ENCODE peak calls at places on chromosomes 16 and 17, in seven cellular contexts. One of them, this sample, is unnamed.

GRCh38 chr17:82418001-82418986 is at the start of the genes HEXD and OGFOD3:
- DNase-seq in heart left ventricle: peak; percentile 91
- DNase-seq in SK-N-SH: peak; percentile 100
- DNase-seq in heart right ventricle: peak; percentile 85
- DNase-seq in cardiac muscle cell: peak; percentile 92
- DNase-seq in mucosa of descending colon: peak; percentile 88
- DNase-seq in body of pancreas: peak; percentile 86
- DNase-seq in this sample: peak; percentile 81

GRCh38 chr16:30997000-30997886 is 12.2 kb downstream of the HSD3B7 start:
- DNase-seq in SK-N-SH: peak; percentile 97
- DNase-seq in cardiac muscle cell: peak; percentile 68
- DNase-seq in heart left ventricle: peak; percentile 92
- DNase-seq in mucosa of descending colon: peak; percentile 89
- DNase-seq in body of pancreas: peak; percentile 79
- DNase-seq in heart right ventricle: peak; percentile 90
- DNase-seq in this sample: peak; percentile 96

GRCh38 chr17:54992797-54993639 is 24.5 kb downstream of the STXBP4 start:
- DNase-seq in body of pancreas: no peak
- DNase-seq in SK-N-SH: peak; percentile 59
- DNase-seq in cardiac muscle cell: peak; percentile 69
- DNase-seq in mucosa of descending colon: peak; percentile 15
- DNase-seq in heart right ventricle: no peak
- DNase-seq in heart left ventricle: no peak
- DNase-seq in this sample: no peak

GRCh38 chr16:87068751-87069150 is 248.4 kb downstream of the C16orf95 start:
- DNase-seq in heart left ventricle: no peak
- DNase-seq in heart right ventricle: no peak
- DNase-seq in SK-N-SH: no peak
- DNase-seq in mucosa of descending colon: no peak
- DNase-seq in cardiac muscle cell: no peak
- DNase-seq in body of pancreas: no peak
- DNase-seq in this sample: no peak

GRCh38 chr16:53211253-53211652 is 156.5 kb downstream of the CHD9 start:
- DNase-seq in SK-N-SH: no peak
- DNase-seq in heart right ventricle: no peak
- DNase-seq in cardiac muscle cell: no peak
- DNase-seq in heart left ventricle: no peak
- DNase-seq in body of pancreas: no peak
- DNase-seq in mucosa of descending colon: no peak
- DNase-seq in this sample: no peak

GRCh38 chr16:19853973-19854876 is 30.4 kb downstream of the GPRC5B start:
- DNase-seq in SK-N-SH: no peak
- DNase-seq in body of pancreas: no peak
- DNase-seq in cardiac muscle cell: no peak
- DNase-seq in heart right ventricle: no peak
- DNase-seq in heart left ventricle: no peak
- DNase-seq in mucosa of descending colon: no peak
- DNase-seq in this sample: no peak

GRCh38 chr17:55154101-55154500 is 110.7 kb upstream of the HLF start:
- DNase-seq in mucosa of descending colon: no peak
- DNase-seq in body of pancreas: no peak
- DNase-seq in heart right ventricle: no peak
- DNase-seq in heart left ventricle: no peak
- DNase-seq in SK-N-SH: no peak
- DNase-seq in cardiac muscle cell: no peak
- DNase-seq in this sample: no peak

GRCh38 chr17:59825533-59826316 is 67.0 kb downstream of the TUBD1 start:
- DNase-seq in SK-N-SH: no peak
- DNase-seq in mucosa of descending colon: no peak
- DNase-seq in heart right ventricle: no peak
- DNase-seq in cardiac muscle cell: no peak
- DNase-seq in body of pancreas: no peak
- DNase-seq in heart left ventricle: no peak
- DNase-seq in this sample: no peak

GRCh38 chr17:69287168-69287567 is 39.8 kb downstream of the ABCA5 start:
- DNase-seq in cardiac muscle cell: no peak
- DNase-seq in mucosa of descending colon: no peak
- DNase-seq in SK-N-SH: no peak
- DNase-seq in body of pancreas: no peak
- DNase-seq in heart left ventricle: no peak
- DNase-seq in heart right ventricle: no peak
- DNase-seq in this sample: no peak

GRCh38 chr16:10123141-10123540 is 59.1 kb downstream of the GRIN2A start:
- DNase-seq in heart left ventricle: no peak
- DNase-seq in body of pancreas: no peak
- DNase-seq in cardiac muscle cell: no peak
- DNase-seq in heart right ventricle: no peak
- DNase-seq in SK-N-SH: no peak
- DNase-seq in mucosa of descending colon: peak; percentile 5
- DNase-seq in this sample: no peak

GRCh38 chr17:7262192-7263070 is at the start of gene CLDN7:
- DNase-seq in cardiac muscle cell: no peak
- DNase-seq in body of pancreas: peak; percentile 97
- DNase-seq in mucosa of descending colon: peak; percentile 94
- DNase-seq in heart left ventricle: no peak
- DNase-seq in heart right ventricle: no peak
- DNase-seq in SK-N-SH: peak; percentile 42
- DNase-seq in this sample: peak; percentile 89

GRCh38 chr17:40903129-40903847 is 18.2 kb upstream of the KRT20 start:
- DNase-seq in mucosa of descending colon: peak; percentile 79
- DNase-seq in heart right ventricle: no peak
- DNase-seq in body of pancreas: no peak
- DNase-seq in cardiac muscle cell: no peak
- DNase-seq in heart left ventricle: no peak
- DNase-seq in SK-N-SH: no peak
- DNase-seq in this sample: no peak

GRCh38 chr17:27782791-27783206 is 17.5 kb downstream of the NOS2 start:
- DNase-seq in SK-N-SH: peak; percentile 52
- DNase-seq in cardiac muscle cell: no peak
- DNase-seq in heart right ventricle: peak; percentile 36
- DNase-seq in mucosa of descending colon: no peak
- DNase-seq in heart left ventricle: no peak
- DNase-seq in body of pancreas: no peak
- DNase-seq in this sample: peak; percentile 61

GRCh38 chr17:32485261-32485955 is 1.4 kb upstream of the CDK5R1 start:
- DNase-seq in SK-N-SH: no peak
- DNase-seq in mucosa of descending colon: no peak
- DNase-seq in heart left ventricle: no peak
- DNase-seq in body of pancreas: no peak
- DNase-seq in cardiac muscle cell: no peak
- DNase-seq in heart right ventricle: no peak
- DNase-seq in this sample: no peak

GRCh38 chr17:73387746-73388577 is 76.2 kb upstream of the CDC42EP4 start:
- DNase-seq in heart right ventricle: no peak
- DNase-seq in body of pancreas: no peak
- DNase-seq in cardiac muscle cell: no peak
- DNase-seq in heart left ventricle: no peak
- DNase-seq in SK-N-SH: no peak
- DNase-seq in mucosa of descending colon: no peak
- DNase-seq in this sample: peak; percentile 65

GRCh38 chr16:66374176-66374575 is 7.7 kb downstream of the CDH5 start:
- DNase-seq in SK-N-SH: no peak
- DNase-seq in heart right ventricle: no peak
- DNase-seq in body of pancreas: no peak
- DNase-seq in mucosa of descending colon: no peak
- DNase-seq in heart left ventricle: no peak
- DNase-seq in cardiac muscle cell: peak; percentile 3
- DNase-seq in this sample: peak; percentile 20

GRCh38 chr16:12681653-12682052 is 122.0 kb downstream of the CPPED1 start:
- DNase-seq in heart left ventricle: no peak
- DNase-seq in mucosa of descending colon: no peak
- DNase-seq in body of pancreas: no peak
- DNase-seq in cardiac muscle cell: no peak
- DNase-seq in heart right ventricle: peak; percentile 16
- DNase-seq in SK-N-SH: no peak
- DNase-seq in this sample: no peak

GRCh38 chr17:50593321-50593720 is 32.8 kb downstream of the CACNA1G start:
- DNase-seq in body of pancreas: peak; percentile 94
- DNase-seq in cardiac muscle cell: peak; percentile 98
- DNase-seq in heart right ventricle: peak; percentile 59
- DNase-seq in SK-N-SH: peak; percentile 97
- DNase-seq in heart left ventricle: no peak
- DNase-seq in mucosa of descending colon: no peak
- DNase-seq in this sample: peak; percentile 83

GRCh38 chr16:52050418-52050817 is 496.5 kb downstream of the TOX3 start:
- DNase-seq in cardiac muscle cell: no peak
- DNase-seq in body of pancreas: no peak
- DNase-seq in mucosa of descending colon: no peak
- DNase-seq in heart left ventricle: no peak
- DNase-seq in SK-N-SH: no peak
- DNase-seq in heart right ventricle: no peak
- DNase-seq in this sample: no peak

DNA sequence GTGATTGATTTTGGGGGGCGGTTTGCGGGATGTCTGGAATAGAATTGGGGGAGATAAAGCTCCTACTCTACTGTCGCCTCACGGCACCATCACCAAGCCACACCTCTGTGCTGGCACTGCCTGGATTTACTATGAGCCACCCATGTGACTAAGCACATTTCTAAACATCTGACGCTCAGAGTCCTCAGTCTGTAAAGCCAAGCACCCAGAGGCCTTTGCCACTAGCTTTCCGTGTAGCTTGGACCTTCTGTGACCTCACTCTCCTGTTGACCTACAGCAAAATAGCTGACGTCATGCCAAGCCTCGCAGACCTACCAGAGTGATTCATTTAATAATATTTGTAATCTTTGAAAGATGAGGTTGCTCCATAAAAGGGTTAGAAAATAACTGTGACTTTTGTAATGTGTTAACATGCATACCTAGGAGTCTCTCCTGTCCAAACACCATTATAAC is 38.5 kb upstream of the MYOCD start:
- DNase-seq in body of pancreas: peak; percentile 16
- DNase-seq in heart left ventricle: no peak
- DNase-seq in heart right ventricle: no peak
- DNase-seq in SK-N-SH: no peak
- DNase-seq in cardiac muscle cell: no peak
- DNase-seq in mucosa of descending colon: no peak
- DNase-seq in this sample: no peak
- H3K4me1 ChIP-seq in body of pancreas: no peaks in the 10 kb centered on the region
- H3K4me1 ChIP-seq in heart left ventricle: peaks cover 12% of the 10 kb centered on the region
- H3K4me1 ChIP-seq in heart right ventricle: peaks cover 17% of the 10 kb centered on the region
- H3K4me1 ChIP-seq in SK-N-SH: no peaks in the 10 kb centered on the region
- H3K4me1 ChIP-seq in cardiac muscle cell: peaks cover 63% of the 10 kb centered on the region
- H3K4me1 ChIP-seq in mucosa of descending colon: no peaks in the 10 kb centered on the region
- H3K4me1 ChIP-seq in this sample: no peaks in the 10 kb centered on the region

GRCh38 chr16:69463876-69464275 is 39.5 kb downstream of the CYB5B start:
- DNase-seq in cardiac muscle cell: no peak
- DNase-seq in heart right ventricle: no peak
- DNase-seq in heart left ventricle: no peak
- DNase-seq in mucosa of descending colon: no peak
- DNase-seq in SK-N-SH: no peak
- DNase-seq in body of pancreas: no peak
- DNase-seq in this sample: no peak
- H3K4me1 ChIP-seq in cardiac muscle cell: no peaks in the 10 kb centered on the region
- H3K4me1 ChIP-seq in heart right ventricle: peaks cover 8% of the 10 kb centered on the region
- H3K4me1 ChIP-seq in heart left ventricle: peaks cover 4% of the 10 kb centered on the region
- H3K4me1 ChIP-seq in mucosa of descending colon: peaks cover 14% of the 10 kb centered on the region
- H3K4me1 ChIP-seq in SK-N-SH: peaks cover 8% of the 10 kb centered on the region
- H3K4me1 ChIP-seq in body of pancreas: peaks cover 12% of the 10 kb centered on the region
- H3K4me1 ChIP-seq in this sample: no peaks in the 10 kb centered on the region

GRCh38 chr16:3822366-3823045 is 58.0 kb downstream of the CREBBP start:
- DNase-seq in SK-N-SH: no peak
- DNase-seq in mucosa of descending colon: no peak
- DNase-seq in body of pancreas: no peak
- DNase-seq in heart left ventricle: no peak
- DNase-seq in cardiac muscle cell: no peak
- DNase-seq in heart right ventricle: no peak
- DNase-seq in this sample: no peak

GRCh38 chr16:3825940-3826339 is 54.6 kb downstream of the CREBBP start:
- DNase-seq in SK-N-SH: no peak
- DNase-seq in cardiac muscle cell: no peak
- DNase-seq in heart right ventricle: no peak
- DNase-seq in heart left ventricle: no peak
- DNase-seq in mucosa of descending colon: no peak
- DNase-seq in body of pancreas: no peak
- DNase-seq in this sample: no peak

GRCh38 chr16:3823427-3823826 is 57.1 kb downstream of the CREBBP start:
- DNase-seq in heart left ventricle: no peak
- DNase-seq in SK-N-SH: no peak
- DNase-seq in heart right ventricle: no peak
- DNase-seq in body of pancreas: no peak
- DNase-seq in mucosa of descending colon: no peak
- DNase-seq in cardiac muscle cell: no peak
- DNase-seq in this sample: no peak

GRCh38 chr16:3825103-3825502 is 55.4 kb downstream of the CREBBP start:
- DNase-seq in cardiac muscle cell: no peak
- DNase-seq in heart left ventricle: no peak
- DNase-seq in body of pancreas: no peak
- DNase-seq in heart right ventricle: no peak
- DNase-seq in SK-N-SH: no peak
- DNase-seq in mucosa of descending colon: no peak
- DNase-seq in this sample: no peak

DNA sequence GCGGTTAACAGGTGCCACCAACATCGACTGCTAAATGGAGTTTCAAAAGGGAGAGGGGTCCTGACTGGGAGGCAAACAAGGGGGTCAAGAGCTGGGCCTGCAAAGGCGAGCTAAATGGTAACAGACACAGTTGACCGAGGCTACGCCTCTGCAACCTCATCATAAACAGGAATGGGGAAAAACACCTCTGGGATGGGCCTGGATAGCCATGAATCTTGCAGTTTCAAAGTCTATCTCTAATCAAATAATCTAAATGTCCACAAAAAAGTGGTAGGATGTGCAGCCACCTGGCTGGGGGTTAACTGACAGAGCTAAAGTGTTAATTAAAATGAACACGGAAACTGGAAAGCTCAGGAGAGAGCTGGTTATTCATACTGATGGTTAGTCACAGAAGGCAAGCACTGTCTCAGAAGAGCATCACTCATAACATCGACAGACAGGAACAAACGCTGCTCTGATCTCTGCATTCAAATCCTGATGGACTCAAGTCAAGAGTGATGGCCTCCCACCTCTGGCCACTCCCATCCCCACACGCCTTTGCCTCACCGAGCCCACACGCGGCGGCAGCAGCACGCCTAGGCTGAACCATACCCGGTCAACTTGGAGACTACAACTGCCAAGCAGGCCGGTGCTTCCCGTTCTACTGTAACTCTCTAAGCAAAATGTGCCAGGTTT is 56.3 kb downstream of the CREBBP start:
- DNase-seq in cardiac muscle cell: no peak
- DNase-seq in body of pancreas: no peak
- DNase-seq in heart left ventricle: no peak
- DNase-seq in heart right ventricle: no peak
- DNase-seq in SK-N-SH: no peak
- DNase-seq in mucosa of descending colon: no peak
- DNase-seq in this sample: no peak
- H3K4me1 ChIP-seq in cardiac muscle cell: peaks cover 37% of the 10 kb centered on the region
- H3K4me1 ChIP-seq in body of pancreas: peaks cover 49% of the 10 kb centered on the region
- H3K4me1 ChIP-seq in heart left ventricle: peaks cover 74% of the 10 kb centered on the region
- H3K4me1 ChIP-seq in heart right ventricle: peaks cover 78% of the 10 kb centered on the region
- H3K4me1 ChIP-seq in SK-N-SH: peaks cover 46% of the 10 kb centered on the region
- H3K4me1 ChIP-seq in mucosa of descending colon: peaks cover 27% of the 10 kb centered on the region
- H3K4me1 ChIP-seq in this sample: peaks cover 93% of the 10 kb centered on the region

DNA sequence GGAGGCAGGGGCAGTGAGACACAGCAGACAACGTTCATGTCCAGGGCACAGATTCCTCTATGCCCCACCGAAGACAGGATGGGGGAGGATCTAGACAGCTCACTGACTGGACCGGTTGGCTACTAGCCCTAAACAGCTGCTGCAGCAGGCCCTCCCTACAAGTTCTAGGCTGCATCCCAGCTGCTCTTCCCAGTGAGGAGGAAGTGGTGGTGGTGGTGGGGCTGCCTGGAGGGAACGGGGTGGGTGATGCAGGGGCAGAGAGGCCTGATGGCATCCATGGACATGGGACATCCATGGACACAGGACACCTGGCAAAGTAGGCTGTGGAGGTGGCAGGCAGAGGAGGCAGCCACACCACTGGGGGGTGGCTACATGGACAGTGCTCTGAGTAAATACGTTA is 18.3 kb downstream of the SPHK1 start:
- DNase-seq in heart right ventricle: peak; percentile 5
- DNase-seq in SK-N-SH: no peak
- DNase-seq in cardiac muscle cell: no peak
- DNase-seq in body of pancreas: no peak
- DNase-seq in mucosa of descending colon: no peak
- DNase-seq in heart left ventricle: peak; percentile 31
- DNase-seq in this sample: peak; percentile 37
- H3K4me1 ChIP-seq in heart right ventricle: peaks cover 58% of the 10 kb centered on the region
- H3K4me1 ChIP-seq in SK-N-SH: peaks cover 18% of the 10 kb centered on the region
- H3K4me1 ChIP-seq in cardiac muscle cell: peaks cover 21% of the 10 kb centered on the region
- H3K4me1 ChIP-seq in body of pancreas: peaks cover 4% of the 10 kb centered on the region
- H3K4me1 ChIP-seq in mucosa of descending colon: peaks cover 2% of the 10 kb centered on the region
- H3K4me1 ChIP-seq in heart left ventricle: peaks cover 33% of the 10 kb centered on the region
- H3K4me1 ChIP-seq in this sample: peaks cover 13% of the 10 kb centered on the region